ENCODE peak calls at places on chromosomes 3 and 15, in four cellular contexts. M is LHCN-M2; W is activated CD4-positive, alpha-beta T cell treated with anti-CD3 and anti-CD28 coated beads for 4 hours; F is erythroblast. G is an unnamed sample.

GRCh38 chr15:68352401-68353062 is 75.0 kb downstream of the FEM1B start:
- DNase-seq in M (peak; percentile 100), W (peak; percentile 39), F (no peak), G (no peak)

GRCh38 chr15:96332854-96333193 is 2.3 kb downstream of the NR2F2 start:
- DNase-seq in M (peak; percentile 49), W (no peak), F (no peak), G (peak; percentile 62)

GRCh38 chr3:13274125-13274873 is 145.8 kb downstream of the NUP210 start:
- DNase-seq in M (no peak), W (no peak), F (no peak), G (no peak)

GRCh38 chr3:51394541-51394940 is 3.5 kb downstream of the RBM15B start:
- DNase-seq in M (no peak), W (no peak), F (no peak), G (no peak)

GRCh38 chr3:134365766-134366065 is 8.5 kb downstream of the AMOTL2 start:
- DNase-seq in M (no peak), W (no peak), F (no peak), G (no peak)

GRCh38 chr15:82960766-82961165 is 8.2 kb upstream of the HOMER2 start:
- DNase-seq in M (no peak), W (no peak), F (no peak), G (no peak)

GRCh38 chr15:56817266-56817665 is 84.0 kb upstream of the ZNF280D start:
- DNase-seq in M (peak; percentile 82), W (no peak), F (no peak), G (peak; percentile 7)

GRCh38 chr15:99105516-99106341 is 849 bp downstream of the SYNM start:
- DNase-seq in M (peak; percentile 47), W (peak; percentile 5), F (peak; percentile 36), G (peak; percentile 87)

GRCh38 chr15:86743283-86743903 is 663.7 kb downstream of the AGBL1 start:
- DNase-seq in M (peak; percentile 29), W (peak; percentile 50), F (peak; percentile 39), G (peak; percentile 66)

GRCh38 chr15:38085104-38085503 is 150.7 kb downstream of the TMCO5A start:
- DNase-seq in M (no peak), W (peak; percentile 29), F (no peak), G (no peak)

GRCh38 chr3:155890671-155891190 is 20.3 kb downstream of the GMPS start:
- DNase-seq in M (peak; percentile 63), W (no peak), F (peak; percentile 93), G (no peak)

GRCh38 chr15:83323296-83323711 is 38.8 kb upstream of the BNC1 start:
- DNase-seq in M (peak; percentile 93), W (no peak), F (no peak), G (peak; percentile 37)

GRCh38 chr15:67018451-67018850 is 47.0 kb upstream of the SMAD3 start:
- DNase-seq in M (peak; percentile 71), W (no peak), F (no peak), G (peak; percentile 93)

GRCh38 chr15:62115847-62116246 is 49.1 kb downstream of the C2CD4A start:
- DNase-seq in M (no peak), W (no peak), F (no peak), G (no peak)

GRCh38 chr15:98740295-98740694 is 92.0 kb downstream of the IGF1R start:
- DNase-seq in M (no peak), W (no peak), F (no peak), G (no peak)

GRCh38 chr15:99909914-99910313 is 176.7 kb upstream of the LYSMD4 start:
- DNase-seq in M (peak; percentile 28), W (no peak), F (peak; percentile 26), G (no peak)